ENCODE peak calls at places on chromosome 9, in nine cellular contexts. L is heart right ventricle; F is heart left ventricle; J is brain microvascular endothelial cell; W is esophagus squamous epithelium; K is breast epithelium; N is PC-3; H is A549; Q is CD8-positive, alpha-beta memory T cell. R is an unnamed sample.

GRCh38 chr9:93298498-93299417 is 114.8 kb downstream of the WNK2 start:
- DNase-seq in K (no peak), W (no peak), Q (no peak), F (no peak), N (no peak), L (no peak), H (no peak), J (no peak), R (no peak)

GRCh38 chr9:106753155-106753671 is 109.8 kb upstream of the ZNF462 start:
- DNase-seq in W (no peak), Q (no peak), H (no peak), K (no peak), L (no peak), J (no peak), F (no peak), N (no peak), R (no peak)

GRCh38 chr9:100193078-100193477 is 94.0 kb downstream of the INVS start:
- DNase-seq in W (no peak), Q (no peak), H (no peak), K (no peak), L (no peak), N (no peak), F (no peak), J (no peak), R (no peak)

GRCh38 chr9:87801013-87801412 is 75.1 kb downstream of the CTSL start:
- DNase-seq in F (no peak), N (no peak), Q (no peak), J (no peak), H (no peak), L (no peak), W (no peak), K (no peak), R (no peak)

GRCh38 chr9:91741529-91741928 is 208.5 kb downstream of the ROR2 start:
- DNase-seq in N (peak; percentile 62), L (no peak), H (no peak), J (peak; percentile 69), F (no peak), K (no peak), Q (no peak), W (no peak), R (no peak)

GRCh38 chr9:4706971-4707622 is 27.7 kb downstream of the CDC37L1 start:
- DNase-seq in F (no peak), L (no peak), H (no peak), Q (no peak), N (no peak), K (no peak), J (no peak), W (no peak), R (no peak)

GRCh38 chr9:26462213-26462612 is 430.4 kb downstream of the CAAP1 start:
- DNase-seq in W (no peak), Q (no peak), F (no peak), J (no peak), K (no peak), H (no peak), L (no peak), N (peak; percentile 18), R (no peak)

GRCh38 chr9:36854751-36855150 is 179.3 kb downstream of the PAX5 start:
- DNase-seq in L (no peak), W (no peak), H (no peak), Q (no peak), K (no peak), N (no peak), J (no peak), F (no peak), R (no peak)

GRCh38 chr9:4293293-4293931 is 6.5 kb downstream of the GLIS3 start:
- DNase-seq in W (no peak), F (no peak), K (no peak), H (peak; percentile 50), Q (no peak), J (peak; percentile 97), N (peak; percentile 81), L (no peak), R (no peak)

GRCh38 chr9:137078701-137079400 is 1.5 kb downstream of the UAP1L1 start:
- DNase-seq in Q (no peak), J (no peak), L (no peak), K (no peak), F (no peak), N (no peak), W (no peak), H (no peak), R (no peak)

GRCh38 chr9:3526903-3527652 is 1.3 kb upstream of the RFX3 start:
- DNase-seq in K (no peak), H (peak; percentile 27), W (no peak), J (peak; percentile 5), L (no peak), F (no peak), N (peak; percentile 27), Q (peak; percentile 85), R (peak; percentile 25)

GRCh38 chr9:129027685-129028191 is 393 bp downstream of the SH3GLB2 start:
- DNase-seq in N (peak; percentile 52), H (peak; percentile 44), L (no peak), F (no peak), W (no peak), K (no peak), Q (peak; percentile 85), J (no peak), R (no peak)

DNA sequence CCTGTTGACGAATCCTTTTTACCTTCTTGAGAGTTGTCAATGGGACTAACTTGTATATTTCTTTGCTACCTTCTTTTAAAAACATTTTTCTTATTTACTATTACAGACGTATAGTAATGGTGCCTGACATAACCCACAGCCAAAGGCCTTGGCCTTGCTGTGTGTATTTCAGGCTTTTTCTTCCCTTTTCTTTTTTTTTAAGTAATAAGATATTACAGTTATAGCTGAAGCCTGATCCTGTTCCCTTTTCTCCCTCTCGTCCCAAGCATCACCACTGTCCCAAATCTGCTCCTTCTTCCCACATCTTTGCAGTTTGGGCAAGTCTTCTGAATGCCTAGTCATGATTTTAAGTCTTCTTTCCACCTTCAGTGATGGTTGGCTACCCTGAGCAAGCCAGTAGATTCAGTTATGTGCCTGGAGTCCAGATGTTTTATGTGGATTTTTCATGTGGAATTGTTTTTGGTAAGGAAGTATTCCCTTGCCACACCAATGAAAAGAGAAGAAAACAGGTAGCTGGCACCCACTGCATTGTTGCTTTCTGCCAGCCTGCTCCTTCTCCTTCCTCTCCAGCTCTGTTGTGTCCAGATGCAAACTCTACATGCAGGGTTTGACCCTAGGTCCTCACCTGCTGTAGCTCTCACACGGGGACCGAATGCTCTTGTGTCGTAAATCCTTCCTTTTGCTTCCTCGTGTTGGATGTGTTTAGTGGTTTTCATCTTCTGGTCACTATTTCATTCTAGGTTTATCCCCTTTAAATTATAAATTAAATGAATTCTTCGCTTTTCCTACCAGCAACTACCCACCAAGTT is 26.5 kb downstream of the ABL1 start:
- DNase-seq in N (no peak), J (no peak), K (no peak), H (no peak), F (no peak), L (no peak), W (no peak), Q (no peak), R (no peak)
- H3K27ac ChIP-seq in N (no peak overlapping the region), J (peak overlapping the region; percentile 99), K (no peak overlapping the region), H (no peak overlapping the region), F (peak overlapping the region; percentile 81), L (no peak overlapping the region), W (peak overlapping the region; percentile 71), Q (peak overlapping the region; percentile 44), R (peak overlapping the region; percentile 14)

GRCh38 chr9:35608221-35608620 is 3.2 kb downstream of the TESK1 start:
- DNase-seq in W (no peak), N (no peak), L (no peak), H (no peak), K (no peak), J (no peak), F (no peak), Q (no peak), R (no peak)

GRCh38 chr9:35609001-35609819 is 4.1 kb downstream of the TESK1 start:
- DNase-seq in H (no peak), K (no peak), L (no peak), N (no peak), F (no peak), W (no peak), J (no peak), Q (no peak), R (no peak)

GRCh38 chr9:35611230-35611797 is 6.3 kb downstream of the TESK1 start:
- DNase-seq in N (peak; percentile 47), K (no peak), L (no peak), Q (peak; percentile 68), J (peak; percentile 34), F (no peak), H (peak; percentile 64), W (no peak), R (peak; percentile 49)

GRCh38 chr9:35612843-35613242 is 5.4 kb downstream of the CD72 start:
- DNase-seq in N (no peak), L (no peak), F (no peak), J (no peak), K (no peak), H (no peak), W (no peak), Q (no peak), R (no peak)

DNA sequence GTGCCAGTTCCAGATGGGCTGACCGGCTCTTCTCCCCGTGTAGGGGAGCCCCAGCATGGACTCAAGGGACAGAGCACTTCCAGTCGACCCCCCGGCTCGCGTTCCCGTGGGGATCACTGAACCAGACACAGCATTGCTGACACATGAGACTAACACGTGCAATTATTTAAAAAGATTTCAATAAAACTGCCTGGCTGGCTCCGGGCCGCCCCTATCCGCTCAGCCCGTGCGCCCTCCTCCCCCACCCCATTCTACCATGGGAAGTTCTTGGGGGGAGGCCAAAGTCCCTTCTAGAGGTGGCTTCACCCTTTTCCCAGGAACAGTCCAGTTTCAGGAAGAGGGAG is 4.7 kb downstream of the TESK1 start:
- DNase-seq in Q (no peak), K (no peak), J (no peak), W (no peak), L (no peak), N (no peak), H (no peak), F (no peak), R (no peak)
- H3K27ac ChIP-seq in Q (no peak overlapping the region), K (peak overlapping the region; percentile 12), J (no peak overlapping the region), W (no peak overlapping the region), L (no peak overlapping the region), N (no peak overlapping the region), H (no peak overlapping the region), F (no peak overlapping the region), R (no peak overlapping the region)

GRCh38 chr9:83032065-83032625 is 30.8 kb downstream of the RASEF start:
- DNase-seq in N (peak; percentile 53), Q (no peak), K (no peak), L (no peak), W (no peak), J (no peak), H (no peak), F (no peak), R (no peak)
- H3K27ac ChIP-seq in N (peak overlapping the region; percentile 62), Q (no peak overlapping the region), K (peak overlapping the region; percentile 53), L (no peak overlapping the region), W (peak overlapping the region; percentile 37), J (no peak overlapping the region), H (no peak overlapping the region), F (no peak overlapping the region), R (no peak overlapping the region)

DNA sequence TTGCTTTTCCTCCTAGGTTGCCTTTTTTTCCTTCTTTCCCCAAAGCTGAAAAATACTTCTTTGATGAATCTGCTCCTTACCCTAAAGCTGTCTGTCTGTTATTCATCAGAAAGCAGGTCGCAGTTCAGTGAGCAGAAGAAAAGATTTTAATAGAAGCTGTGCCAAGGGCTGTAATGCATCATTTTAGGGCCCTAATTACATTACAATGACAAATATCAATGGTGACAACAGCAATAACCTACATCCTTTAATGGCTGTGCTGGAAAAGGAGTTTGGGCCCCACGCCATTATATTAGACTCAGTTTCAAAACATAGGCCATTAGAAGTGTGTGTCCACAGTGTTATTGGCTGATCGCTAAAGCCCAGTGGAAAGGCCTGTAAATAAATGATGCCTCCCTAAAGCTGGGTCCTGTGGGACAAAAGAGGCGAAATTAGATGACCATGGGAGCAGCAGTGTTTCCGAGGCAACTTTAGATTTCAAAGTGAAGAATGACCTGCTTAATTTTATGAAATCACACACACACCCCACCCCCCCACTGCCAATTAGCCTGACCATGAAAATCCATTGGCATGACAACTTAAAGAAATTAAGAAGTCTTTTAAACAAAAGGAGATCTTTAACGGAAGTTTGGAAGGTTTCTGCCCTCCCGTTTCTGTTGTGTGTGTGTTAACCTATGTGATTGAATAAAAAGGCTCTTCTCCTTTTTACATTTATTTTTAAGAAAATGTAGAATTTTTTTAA is 38.4 kb downstream of the TLE4 start:
- DNase-seq in N (no peak), L (no peak), F (no peak), J (peak; percentile 4), Q (no peak), K (no peak), H (no peak), W (no peak), R (no peak)
- H3K27ac ChIP-seq in N (no peak overlapping the region), L (no peak overlapping the region), F (no peak overlapping the region), J (no peak overlapping the region), Q (no peak overlapping the region), K (no peak overlapping the region), H (no peak overlapping the region), W (no peak overlapping the region), R (no peak overlapping the region)

R was measured in substantia nigra.